ENCODE peak calls at places on chromosomes 3 and 15, in nine cellular contexts. One of them, this sample, is unnamed.

GRCh38 chr15:82108489-82109078 is 62.8 kb upstream of the MEX3B start:
- DNase-seq in cardiac fibroblast: peak; percentile 65
- DNase-seq in CD4-positive, alpha-beta T cell: peak; percentile 58
- DNase-seq in foreskin keratinocyte: no peak
- DNase-seq in HT1080: peak; percentile 69
- DNase-seq in fibroblast of lung: peak; percentile 48
- DNase-seq in stimulated activated CD8-positive, alpha-beta memory T cell treated with anti-CD3 and anti-CD28 coated beads, Interleukin-7, amount 100 ng/mL, for 4 hours: peak; percentile 24
- DNase-seq in stimulated activated CD4-positive, alpha-beta T cell treated with anti-CD3 and anti-CD28 coated beads, Interleukin-2, amount 100 ng/mL, for 24 hours: peak; percentile 74
- DNase-seq in uterus: peak; percentile 30
- DNase-seq in this sample: peak; percentile 66

GRCh38 chr3:150235799-150236198 is 172.3 kb upstream of the TSC22D2 start:
- DNase-seq in cardiac fibroblast: peak; percentile 71
- DNase-seq in CD4-positive, alpha-beta T cell: no peak
- DNase-seq in foreskin keratinocyte: no peak
- DNase-seq in HT1080: peak; percentile 39
- DNase-seq in fibroblast of lung: peak; percentile 87
- DNase-seq in stimulated activated CD8-positive, alpha-beta memory T cell treated with anti-CD3 and anti-CD28 coated beads, Interleukin-7, amount 100 ng/mL, for 4 hours: no peak
- DNase-seq in stimulated activated CD4-positive, alpha-beta T cell treated with anti-CD3 and anti-CD28 coated beads, Interleukin-2, amount 100 ng/mL, for 24 hours: no peak
- DNase-seq in uterus: peak; percentile 43
- DNase-seq in this sample: no peak

GRCh38 chr15:63509933-63510547 is 5.6 kb downstream of the USP3 start:
- DNase-seq in cardiac fibroblast: peak; percentile 51
- DNase-seq in CD4-positive, alpha-beta T cell: no peak
- DNase-seq in foreskin keratinocyte: no peak
- DNase-seq in HT1080: peak; percentile 83
- DNase-seq in fibroblast of lung: peak; percentile 80
- DNase-seq in stimulated activated CD8-positive, alpha-beta memory T cell treated with anti-CD3 and anti-CD28 coated beads, Interleukin-7, amount 100 ng/mL, for 4 hours: no peak
- DNase-seq in stimulated activated CD4-positive, alpha-beta T cell treated with anti-CD3 and anti-CD28 coated beads, Interleukin-2, amount 100 ng/mL, for 24 hours: no peak
- DNase-seq in uterus: no peak
- DNase-seq in this sample: no peak

GRCh38 chr15:63389902-63390301 is 8.3 kb upstream of the CA12 start:
- DNase-seq in cardiac fibroblast: no peak
- DNase-seq in CD4-positive, alpha-beta T cell: peak; percentile 8
- DNase-seq in foreskin keratinocyte: no peak
- DNase-seq in HT1080: no peak
- DNase-seq in fibroblast of lung: no peak
- DNase-seq in stimulated activated CD8-positive, alpha-beta memory T cell treated with anti-CD3 and anti-CD28 coated beads, Interleukin-7, amount 100 ng/mL, for 4 hours: no peak
- DNase-seq in stimulated activated CD4-positive, alpha-beta T cell treated with anti-CD3 and anti-CD28 coated beads, Interleukin-2, amount 100 ng/mL, for 24 hours: no peak
- DNase-seq in uterus: peak; percentile 30
- DNase-seq in this sample: no peak

GRCh38 chr15:41809121-41809520 is 18.8 kb upstream of the JMJD7 start:
- DNase-seq in cardiac fibroblast: no peak
- DNase-seq in CD4-positive, alpha-beta T cell: no peak
- DNase-seq in foreskin keratinocyte: no peak
- DNase-seq in HT1080: peak; percentile 70
- DNase-seq in fibroblast of lung: no peak
- DNase-seq in stimulated activated CD8-positive, alpha-beta memory T cell treated with anti-CD3 and anti-CD28 coated beads, Interleukin-7, amount 100 ng/mL, for 4 hours: no peak
- DNase-seq in stimulated activated CD4-positive, alpha-beta T cell treated with anti-CD3 and anti-CD28 coated beads, Interleukin-2, amount 100 ng/mL, for 24 hours: no peak
- DNase-seq in uterus: no peak
- DNase-seq in this sample: no peak

GRCh38 chr3:133931084-133931483 is 35.4 kb upstream of the RAB6B start:
- DNase-seq in cardiac fibroblast: no peak
- DNase-seq in CD4-positive, alpha-beta T cell: no peak
- DNase-seq in foreskin keratinocyte: no peak
- DNase-seq in HT1080: no peak
- DNase-seq in fibroblast of lung: no peak
- DNase-seq in stimulated activated CD8-positive, alpha-beta memory T cell treated with anti-CD3 and anti-CD28 coated beads, Interleukin-7, amount 100 ng/mL, for 4 hours: no peak
- DNase-seq in stimulated activated CD4-positive, alpha-beta T cell treated with anti-CD3 and anti-CD28 coated beads, Interleukin-2, amount 100 ng/mL, for 24 hours: no peak
- DNase-seq in uterus: no peak
- DNase-seq in this sample: no peak

GRCh38 chr3:150521458-150521857 is 24.8 kb downstream of the SERP1 start:
- DNase-seq in cardiac fibroblast: no peak
- DNase-seq in CD4-positive, alpha-beta T cell: no peak
- DNase-seq in foreskin keratinocyte: no peak
- DNase-seq in HT1080: no peak
- DNase-seq in fibroblast of lung: no peak
- DNase-seq in stimulated activated CD8-positive, alpha-beta memory T cell treated with anti-CD3 and anti-CD28 coated beads, Interleukin-7, amount 100 ng/mL, for 4 hours: no peak
- DNase-seq in stimulated activated CD4-positive, alpha-beta T cell treated with anti-CD3 and anti-CD28 coated beads, Interleukin-2, amount 100 ng/mL, for 24 hours: no peak
- DNase-seq in uterus: no peak
- DNase-seq in this sample: no peak

GRCh38 chr3:123624302-123624701 is 39.4 kb upstream of the HACD2 start:
- DNase-seq in cardiac fibroblast: no peak
- DNase-seq in CD4-positive, alpha-beta T cell: no peak
- DNase-seq in foreskin keratinocyte: no peak
- DNase-seq in HT1080: no peak
- DNase-seq in fibroblast of lung: no peak
- DNase-seq in stimulated activated CD8-positive, alpha-beta memory T cell treated with anti-CD3 and anti-CD28 coated beads, Interleukin-7, amount 100 ng/mL, for 4 hours: no peak
- DNase-seq in stimulated activated CD4-positive, alpha-beta T cell treated with anti-CD3 and anti-CD28 coated beads, Interleukin-2, amount 100 ng/mL, for 24 hours: no peak
- DNase-seq in uterus: no peak
- DNase-seq in this sample: no peak

GRCh38 chr15:26355671-26356070 is 417.2 kb downstream of the GABRB3 start:
- DNase-seq in cardiac fibroblast: no peak
- DNase-seq in CD4-positive, alpha-beta T cell: no peak
- DNase-seq in foreskin keratinocyte: no peak
- DNase-seq in HT1080: no peak
- DNase-seq in fibroblast of lung: no peak
- DNase-seq in stimulated activated CD8-positive, alpha-beta memory T cell treated with anti-CD3 and anti-CD28 coated beads, Interleukin-7, amount 100 ng/mL, for 4 hours: no peak
- DNase-seq in stimulated activated CD4-positive, alpha-beta T cell treated with anti-CD3 and anti-CD28 coated beads, Interleukin-2, amount 100 ng/mL, for 24 hours: no peak
- DNase-seq in uterus: no peak
- DNase-seq in this sample: no peak

GRCh38 chr3:65532749-65533148 is 506.0 kb downstream of the MAGI1 start:
- DNase-seq in cardiac fibroblast: no peak
- DNase-seq in CD4-positive, alpha-beta T cell: no peak
- DNase-seq in foreskin keratinocyte: no peak
- DNase-seq in HT1080: no peak
- DNase-seq in fibroblast of lung: no peak
- DNase-seq in stimulated activated CD8-positive, alpha-beta memory T cell treated with anti-CD3 and anti-CD28 coated beads, Interleukin-7, amount 100 ng/mL, for 4 hours: no peak
- DNase-seq in stimulated activated CD4-positive, alpha-beta T cell treated with anti-CD3 and anti-CD28 coated beads, Interleukin-2, amount 100 ng/mL, for 24 hours: no peak
- DNase-seq in uterus: no peak
- DNase-seq in this sample: no peak

GRCh38 chr3:111852540-111852939 is 6.5 kb upstream of the PHLDB2 start:
- DNase-seq in cardiac fibroblast: peak; percentile 42
- DNase-seq in CD4-positive, alpha-beta T cell: no peak
- DNase-seq in foreskin keratinocyte: no peak
- DNase-seq in HT1080: no peak
- DNase-seq in fibroblast of lung: no peak
- DNase-seq in stimulated activated CD8-positive, alpha-beta memory T cell treated with anti-CD3 and anti-CD28 coated beads, Interleukin-7, amount 100 ng/mL, for 4 hours: no peak
- DNase-seq in stimulated activated CD4-positive, alpha-beta T cell treated with anti-CD3 and anti-CD28 coated beads, Interleukin-2, amount 100 ng/mL, for 24 hours: no peak
- DNase-seq in uterus: no peak
- DNase-seq in this sample: no peak

GRCh38 chr3:135966349-135966695 is 794 bp downstream of the PPP2R3A start:
- DNase-seq in cardiac fibroblast: no peak
- DNase-seq in CD4-positive, alpha-beta T cell: no peak
- DNase-seq in foreskin keratinocyte: no peak
- DNase-seq in HT1080: no peak
- DNase-seq in fibroblast of lung: peak; percentile 53
- DNase-seq in stimulated activated CD8-positive, alpha-beta memory T cell treated with anti-CD3 and anti-CD28 coated beads, Interleukin-7, amount 100 ng/mL, for 4 hours: no peak
- DNase-seq in stimulated activated CD4-positive, alpha-beta T cell treated with anti-CD3 and anti-CD28 coated beads, Interleukin-2, amount 100 ng/mL, for 24 hours: no peak
- DNase-seq in uterus: no peak
- DNase-seq in this sample: no peak

GRCh38 chr15:67550522-67550921 is 8.0 kb downstream of the MAP2K5 start:
- DNase-seq in cardiac fibroblast: peak; percentile 17
- DNase-seq in CD4-positive, alpha-beta T cell: no peak
- DNase-seq in foreskin keratinocyte: no peak
- DNase-seq in HT1080: peak; percentile 18
- DNase-seq in fibroblast of lung: no peak
- DNase-seq in stimulated activated CD8-positive, alpha-beta memory T cell treated with anti-CD3 and anti-CD28 coated beads, Interleukin-7, amount 100 ng/mL, for 4 hours: no peak
- DNase-seq in stimulated activated CD4-positive, alpha-beta T cell treated with anti-CD3 and anti-CD28 coated beads, Interleukin-2, amount 100 ng/mL, for 24 hours: no peak
- DNase-seq in uterus: no peak
- DNase-seq in this sample: no peak

GRCh38 chr15:100484419-100484818 is 44.3 kb downstream of the CERS3 start:
- DNase-seq in cardiac fibroblast: no peak
- DNase-seq in CD4-positive, alpha-beta T cell: no peak
- DNase-seq in foreskin keratinocyte: no peak
- DNase-seq in HT1080: no peak
- DNase-seq in fibroblast of lung: no peak
- DNase-seq in stimulated activated CD8-positive, alpha-beta memory T cell treated with anti-CD3 and anti-CD28 coated beads, Interleukin-7, amount 100 ng/mL, for 4 hours: no peak
- DNase-seq in stimulated activated CD4-positive, alpha-beta T cell treated with anti-CD3 and anti-CD28 coated beads, Interleukin-2, amount 100 ng/mL, for 24 hours: no peak
- DNase-seq in uterus: peak; percentile 67
- DNase-seq in this sample: no peak

GRCh38 chr15:51065781-51066180 is 28.9 kb downstream of the TNFAIP8L3 start:
- DNase-seq in cardiac fibroblast: no peak
- DNase-seq in CD4-positive, alpha-beta T cell: no peak
- DNase-seq in foreskin keratinocyte: no peak
- DNase-seq in HT1080: no peak
- DNase-seq in fibroblast of lung: no peak
- DNase-seq in stimulated activated CD8-positive, alpha-beta memory T cell treated with anti-CD3 and anti-CD28 coated beads, Interleukin-7, amount 100 ng/mL, for 4 hours: no peak
- DNase-seq in stimulated activated CD4-positive, alpha-beta T cell treated with anti-CD3 and anti-CD28 coated beads, Interleukin-2, amount 100 ng/mL, for 24 hours: no peak
- DNase-seq in uterus: peak; percentile 72
- DNase-seq in this sample: no peak

GRCh38 chr15:59200560-59200959 is 6.1 kb upstream of the LDHAL6B start:
- DNase-seq in cardiac fibroblast: no peak
- DNase-seq in CD4-positive, alpha-beta T cell: no peak
- DNase-seq in foreskin keratinocyte: peak; percentile 57
- DNase-seq in HT1080: no peak
- DNase-seq in fibroblast of lung: no peak
- DNase-seq in stimulated activated CD8-positive, alpha-beta memory T cell treated with anti-CD3 and anti-CD28 coated beads, Interleukin-7, amount 100 ng/mL, for 4 hours: no peak
- DNase-seq in stimulated activated CD4-positive, alpha-beta T cell treated with anti-CD3 and anti-CD28 coated beads, Interleukin-2, amount 100 ng/mL, for 24 hours: no peak
- DNase-seq in uterus: no peak
- DNase-seq in this sample: no peak

GRCh38 chr15:27842526-27842925 is 256.6 kb downstream of the OCA2 start:
- DNase-seq in cardiac fibroblast: no peak
- DNase-seq in CD4-positive, alpha-beta T cell: no peak
- DNase-seq in foreskin keratinocyte: no peak
- DNase-seq in HT1080: peak; percentile 75
- DNase-seq in fibroblast of lung: no peak
- DNase-seq in stimulated activated CD8-positive, alpha-beta memory T cell treated with anti-CD3 and anti-CD28 coated beads, Interleukin-7, amount 100 ng/mL, for 4 hours: no peak
- DNase-seq in stimulated activated CD4-positive, alpha-beta T cell treated with anti-CD3 and anti-CD28 coated beads, Interleukin-2, amount 100 ng/mL, for 24 hours: no peak
- DNase-seq in uterus: no peak
- DNase-seq in this sample: no peak

GRCh38 chr3:169104541-169104940 is 559.0 kb downstream of the MECOM start:
- DNase-seq in cardiac fibroblast: peak; percentile 66
- DNase-seq in CD4-positive, alpha-beta T cell: no peak
- DNase-seq in foreskin keratinocyte: peak; percentile 64
- DNase-seq in HT1080: peak; percentile 86
- DNase-seq in fibroblast of lung: peak; percentile 81
- DNase-seq in stimulated activated CD8-positive, alpha-beta memory T cell treated with anti-CD3 and anti-CD28 coated beads, Interleukin-7, amount 100 ng/mL, for 4 hours: no peak
- DNase-seq in stimulated activated CD4-positive, alpha-beta T cell treated with anti-CD3 and anti-CD28 coated beads, Interleukin-2, amount 100 ng/mL, for 24 hours: no peak
- DNase-seq in uterus: no peak
- DNase-seq in this sample: no peak

GRCh38 chr15:62711691-62712454 is 330.7 kb upstream of the TPM1 start:
- DNase-seq in cardiac fibroblast: no peak
- DNase-seq in CD4-positive, alpha-beta T cell: no peak
- DNase-seq in foreskin keratinocyte: peak; percentile 10
- DNase-seq in HT1080: peak; percentile 38
- DNase-seq in fibroblast of lung: no peak
- DNase-seq in stimulated activated CD8-positive, alpha-beta memory T cell treated with anti-CD3 and anti-CD28 coated beads, Interleukin-7, amount 100 ng/mL, for 4 hours: no peak
- DNase-seq in stimulated activated CD4-positive, alpha-beta T cell treated with anti-CD3 and anti-CD28 coated beads, Interleukin-2, amount 100 ng/mL, for 24 hours: no peak
- DNase-seq in uterus: no peak
- DNase-seq in this sample: no peak

GRCh38 chr3:127457094-127457475 is 133.4 kb downstream of the TPRA1 start:
- DNase-seq in cardiac fibroblast: peak; percentile 59
- DNase-seq in CD4-positive, alpha-beta T cell: no peak
- DNase-seq in foreskin keratinocyte: peak; percentile 51
- DNase-seq in HT1080: peak; percentile 86
- DNase-seq in fibroblast of lung: peak; percentile 23
- DNase-seq in stimulated activated CD8-positive, alpha-beta memory T cell treated with anti-CD3 and anti-CD28 coated beads, Interleukin-7, amount 100 ng/mL, for 4 hours: no peak
- DNase-seq in stimulated activated CD4-positive, alpha-beta T cell treated with anti-CD3 and anti-CD28 coated beads, Interleukin-2, amount 100 ng/mL, for 24 hours: no peak
- DNase-seq in uterus: no peak
- DNase-seq in this sample: no peak

GRCh38 chr15:78997981-78998499 is 53.2 kb upstream of the CTSH start:
- DNase-seq in cardiac fibroblast: no peak
- DNase-seq in CD4-positive, alpha-beta T cell: no peak
- DNase-seq in foreskin keratinocyte: no peak
- DNase-seq in HT1080: no peak
- DNase-seq in fibroblast of lung: no peak
- DNase-seq in stimulated activated CD8-positive, alpha-beta memory T cell treated with anti-CD3 and anti-CD28 coated beads, Interleukin-7, amount 100 ng/mL, for 4 hours: no peak
- DNase-seq in stimulated activated CD4-positive, alpha-beta T cell treated with anti-CD3 and anti-CD28 coated beads, Interleukin-2, amount 100 ng/mL, for 24 hours: no peak
- DNase-seq in uterus: no peak
- DNase-seq in this sample: no peak

GRCh38 chr3:42914771-42915515 is 9.0 kb downstream of the ZNF662 start:
- DNase-seq in cardiac fibroblast: no peak
- DNase-seq in CD4-positive, alpha-beta T cell: no peak
- DNase-seq in foreskin keratinocyte: no peak
- DNase-seq in HT1080: peak; percentile 48
- DNase-seq in fibroblast of lung: peak; percentile 14
- DNase-seq in stimulated activated CD8-positive, alpha-beta memory T cell treated with anti-CD3 and anti-CD28 coated beads, Interleukin-7, amount 100 ng/mL, for 4 hours: no peak
- DNase-seq in stimulated activated CD4-positive, alpha-beta T cell treated with anti-CD3 and anti-CD28 coated beads, Interleukin-2, amount 100 ng/mL, for 24 hours: no peak
- DNase-seq in uterus: no peak
- DNase-seq in this sample: no peak

GRCh38 chr3:52234516-52235447 is 4.2 kb downstream of the TWF2 start:
- DNase-seq in cardiac fibroblast: no peak
- DNase-seq in CD4-positive, alpha-beta T cell: no peak
- DNase-seq in foreskin keratinocyte: no peak
- DNase-seq in HT1080: no peak
- DNase-seq in fibroblast of lung: no peak
- DNase-seq in stimulated activated CD8-positive, alpha-beta memory T cell treated with anti-CD3 and anti-CD28 coated beads, Interleukin-7, amount 100 ng/mL, for 4 hours: no peak
- DNase-seq in stimulated activated CD4-positive, alpha-beta T cell treated with anti-CD3 and anti-CD28 coated beads, Interleukin-2, amount 100 ng/mL, for 24 hours: no peak
- DNase-seq in uterus: peak; percentile 15
- DNase-seq in this sample: no peak

GRCh38 chr15:23033979-23034378 is 5.4 kb downstream of the TUBGCP5 start:
- DNase-seq in cardiac fibroblast: no peak
- DNase-seq in CD4-positive, alpha-beta T cell: no peak
- DNase-seq in foreskin keratinocyte: no peak
- DNase-seq in HT1080: no peak
- DNase-seq in fibroblast of lung: no peak
- DNase-seq in stimulated activated CD8-positive, alpha-beta memory T cell treated with anti-CD3 and anti-CD28 coated beads, Interleukin-7, amount 100 ng/mL, for 4 hours: no peak
- DNase-seq in stimulated activated CD4-positive, alpha-beta T cell treated with anti-CD3 and anti-CD28 coated beads, Interleukin-2, amount 100 ng/mL, for 24 hours: no peak
- DNase-seq in uterus: no peak
- DNase-seq in this sample: no peak

GRCh38 chr15:40293006-40293405 is 10.1 kb upstream of the ANKRD63 start:
- DNase-seq in cardiac fibroblast: no peak
- DNase-seq in CD4-positive, alpha-beta T cell: no peak
- DNase-seq in foreskin keratinocyte: no peak
- DNase-seq in HT1080: no peak
- DNase-seq in fibroblast of lung: no peak
- DNase-seq in stimulated activated CD8-positive, alpha-beta memory T cell treated with anti-CD3 and anti-CD28 coated beads, Interleukin-7, amount 100 ng/mL, for 4 hours: no peak
- DNase-seq in stimulated activated CD4-positive, alpha-beta T cell treated with anti-CD3 and anti-CD28 coated beads, Interleukin-2, amount 100 ng/mL, for 24 hours: no peak
- DNase-seq in uterus: no peak
- DNase-seq in this sample: no peak

GRCh38 chr3:56732109-56732508 is 49.0 kb upstream of the TASOR start:
- DNase-seq in cardiac fibroblast: no peak
- DNase-seq in CD4-positive, alpha-beta T cell: no peak
- DNase-seq in foreskin keratinocyte: no peak
- DNase-seq in HT1080: no peak
- DNase-seq in fibroblast of lung: no peak
- DNase-seq in stimulated activated CD8-positive, alpha-beta memory T cell treated with anti-CD3 and anti-CD28 coated beads, Interleukin-7, amount 100 ng/mL, for 4 hours: no peak
- DNase-seq in stimulated activated CD4-positive, alpha-beta T cell treated with anti-CD3 and anti-CD28 coated beads, Interleukin-2, amount 100 ng/mL, for 24 hours: no peak
- DNase-seq in uterus: no peak
- DNase-seq in this sample: no peak

This sample was measured in T-helper 17 cell.